ENCODE peak calls at places on chromosome 2, in eight cellular contexts. K is pancreas, N is RWPE1, D is breast epithelium, S is neuronal stem cell, A is Peyer's patch, R is coronary artery, T is ovary. Y is an unnamed sample.

GRCh38 chr2:167212054-167212648 is 323.9 kb downstream of the XIRP2 start:
- DNase-seq in K (no peak), D (no peak), T (no peak), N (peak), S (peak), A (no peak), R (no peak), Y (peak)

GRCh38 chr2:71530246-71530986 is 77.1 kb downstream of the DYSF start:
- DNase-seq in A (no peak), R (no peak), D (no peak), S (peak), T (no peak), N (peak), K (no peak), Y (no peak)

GRCh38 chr2:164675698-164676097 is 54.4 kb upstream of the GRB14 start:
- DNase-seq in A (no peak), R (no peak), T (no peak), N (no peak), K (no peak), D (no peak), S (no peak), Y (no peak)

GRCh38 chr2:129619471-129619870 is 360.0 kb upstream of the RAB6C start:
- DNase-seq in N (no peak), R (no peak), T (no peak), A (no peak), D (no peak), K (no peak), S (no peak), Y (no peak)

GRCh38 chr2:234534515-234534914 is 37.6 kb upstream of the ARL4C start:
- DNase-seq in D (no peak), K (no peak), S (no peak), R (no peak), A (no peak), N (no peak), T (no peak), Y (no peak)

GRCh38 chr2:72000110-72000509 is 147.6 kb downstream of the CYP26B1 start:
- DNase-seq in D (no peak), R (no peak), A (no peak), T (no peak), N (no peak), S (no peak), K (no peak), Y (no peak)

GRCh38 chr2:138476186-138476585 is 25.4 kb upstream of the SPOPL start:
- DNase-seq in A (no peak), N (peak), K (no peak), T (no peak), D (no peak), S (no peak), R (no peak), Y (no peak)

GRCh38 chr2:181430406-181431199 is 26.6 kb upstream of the ITGA4 start:
- DNase-seq in K (no peak), T (no peak), R (no peak), S (no peak), N (no peak), D (no peak), A (no peak), Y (no peak)

GRCh38 chr2:42238644-42239288 is 69.6 kb downstream of the EML4 start:
- DNase-seq in T (no peak), N (no peak), K (no peak), S (no peak), R (no peak), A (peak), D (peak), Y (no peak)

GRCh38 chr2:174051039-174051438 is 85.9 kb upstream of the SP3 start:
- DNase-seq in S (no peak), N (no peak), R (no peak), K (no peak), T (no peak), A (no peak), D (no peak), Y (no peak)

GRCh38 chr2:172447811-172448493 is 20.6 kb downstream of the ITGA6 start:
- DNase-seq in D (no peak), N (no peak), K (no peak), S (no peak), R (no peak), T (no peak), A (no peak), Y (no peak)

GRCh38 chr2:217610411-217610814 is 392.4 kb downstream of the TNS1 start:
- DNase-seq in S (no peak), K (peak), N (no peak), D (no peak), A (peak), R (no peak), T (no peak), Y (no peak)

GRCh38 chr2:84856785-84857184 is 24.1 kb downstream of the TRABD2A start:
- DNase-seq in A (no peak), T (no peak), K (no peak), R (no peak), S (no peak), D (no peak), N (no peak), Y (no peak)

GRCh38 chr2:162524192-162524591 is 180.3 kb downstream of the GCA start:
- DNase-seq in N (peak), S (no peak), T (no peak), D (no peak), R (no peak), A (no peak), K (no peak), Y (no peak)

GRCh38 chr2:48856144-48856543 is 100.6 kb upstream of the LHCGR start:
- DNase-seq in T (no peak), N (no peak), D (no peak), R (no peak), S (no peak), A (no peak), K (no peak), Y (peak)

GRCh38 chr2:105126353-105126752 is 88.5 kb downstream of the MRPS9 start:
- DNase-seq in T (no peak), R (no peak), N (no peak), A (no peak), S (no peak), D (no peak), K (no peak), Y (no peak)

GRCh38 chr2:204842731-204843490 is 297.6 kb downstream of the PARD3B start:
- DNase-seq in R (no peak), T (peak), D (no peak), N (peak), S (no peak), K (no peak), A (no peak), Y (peak)

GRCh38 chr2:156901373-156902031 is 356.0 kb upstream of the GALNT5 start:
- DNase-seq in R (no peak), D (no peak), S (no peak), K (no peak), T (no peak), A (no peak), N (no peak), Y (no peak)

GRCh38 chr2:109727929-109728447 is 66.1 kb upstream of the RGPD5 start:
- DNase-seq in D (peak), S (no peak), K (no peak), R (no peak), T (peak), A (no peak), N (no peak), Y (no peak)

GRCh38 chr2:156400704-156401678 is 35.2 kb upstream of the GPD2 start:
- DNase-seq in S (peak), R (no peak), T (peak), N (peak), D (peak), A (peak), K (peak), Y (no peak)

GRCh38 chr2:148675708-148676107 is 31.2 kb downstream of the EPC2 start:
- DNase-seq in N (no peak), R (no peak), A (no peak), T (no peak), D (no peak), S (no peak), K (no peak), Y (no peak)

GRCh38 chr2:61705625-61706024 is 148.2 kb downstream of the FAM161A start:
- DNase-seq in A (no peak), K (no peak), N (no peak), R (no peak), D (no peak), T (no peak), S (no peak), Y (no peak)

GRCh38 chr2:234690569-234691225 is 193.8 kb upstream of the ARL4C start:
- DNase-seq in K (no peak), S (no peak), N (no peak), A (no peak), R (no peak), T (no peak), D (no peak), Y (no peak)

GRCh38 chr2:196427996-196428634 is 211.4 kb upstream of the CCDC150 start:
- DNase-seq in S (no peak), R (no peak), T (no peak), A (no peak), K (no peak), N (no peak), D (no peak), Y (no peak)

GRCh38 chr2:3130889-3131635 is 246.6 kb downstream of the EIPR1 start:
- DNase-seq in S (peak), A (no peak), K (no peak), D (no peak), T (no peak), R (no peak), N (no peak), Y (no peak)

GRCh38 chr2:85215074-85216050 is 82.2 kb downstream of the TCF7L1 start:
- DNase-seq in N (no peak), A (no peak), K (no peak), S (no peak), T (peak), R (no peak), D (peak), Y (no peak)

GRCh38 chr2:231394201-231395141 is 1.0 kb upstream of the B3GNT7 start:
- DNase-seq in S (no peak), K (peak), R (no peak), T (peak), D (no peak), N (no peak), A (peak), Y (no peak)

GRCh38 chr2:148936857-148937450 is 61.9 kb downstream of the KIF5C start:
- DNase-seq in T (no peak), N (no peak), S (no peak), R (no peak), D (no peak), K (no peak), A (no peak), Y (no peak)

GRCh38 chr2:12858786-12859185 is 142.1 kb downstream of the TRIB2 start:
- DNase-seq in S (no peak), K (no peak), N (no peak), A (no peak), T (no peak), R (no peak), D (no peak), Y (no peak)

GRCh38 chr2:33110461-33110860 is 163.7 kb downstream of the LTBP1 start:
- DNase-seq in D (no peak), K (no peak), N (no peak), R (no peak), S (no peak), A (no peak), T (no peak), Y (no peak)

GRCh38 chr2:238294393-238295143 is 6.2 kb upstream of the PER2 start:
- DNase-seq in S (no peak), K (peak), T (no peak), A (no peak), N (no peak), R (no peak), D (no peak), Y (no peak)

GRCh38 chr2:222993920-222994650 is 57.9 kb upstream of the KCNE4 start:
- DNase-seq in D (peak), K (peak), S (no peak), T (peak), R (peak), A (peak), N (no peak), Y (no peak)

GRCh38 chr2:15243762-15244161 is 317.4 kb downstream of the NBAS start:
- DNase-seq in T (no peak), D (no peak), N (peak), S (no peak), R (no peak), K (no peak), A (no peak), Y (no peak)

DNA sequence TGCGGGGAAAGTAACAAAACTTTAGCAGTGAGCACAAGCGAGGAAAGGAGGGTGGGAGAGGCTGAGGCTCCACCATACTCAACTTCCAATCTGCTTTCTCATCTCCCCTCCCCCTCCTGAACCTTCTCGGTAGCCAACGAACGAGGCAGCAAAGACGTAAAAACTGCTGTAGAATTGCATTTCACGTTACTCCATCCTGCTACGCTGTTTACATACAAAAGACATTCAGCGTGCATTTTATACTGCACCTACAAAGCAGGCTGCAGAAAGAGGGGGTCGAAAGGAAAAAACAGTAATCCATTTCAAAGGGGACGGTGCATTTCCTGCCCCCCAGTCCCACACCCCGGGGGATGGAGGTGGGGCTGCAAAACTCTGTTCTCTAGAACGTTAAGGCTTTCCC is 1.1 kb downstream of the EFEMP1 start:
- DNase-seq in T (peak), N (peak), A (no peak), D (no peak), S (peak), R (no peak), K (no peak), Y (no peak)
- H3K27ac ChIP-seq in T (no peak), N (peak), A (no peak), D (peak), S (no peak), R (peak), K (no peak), Y (peak)

DNA sequence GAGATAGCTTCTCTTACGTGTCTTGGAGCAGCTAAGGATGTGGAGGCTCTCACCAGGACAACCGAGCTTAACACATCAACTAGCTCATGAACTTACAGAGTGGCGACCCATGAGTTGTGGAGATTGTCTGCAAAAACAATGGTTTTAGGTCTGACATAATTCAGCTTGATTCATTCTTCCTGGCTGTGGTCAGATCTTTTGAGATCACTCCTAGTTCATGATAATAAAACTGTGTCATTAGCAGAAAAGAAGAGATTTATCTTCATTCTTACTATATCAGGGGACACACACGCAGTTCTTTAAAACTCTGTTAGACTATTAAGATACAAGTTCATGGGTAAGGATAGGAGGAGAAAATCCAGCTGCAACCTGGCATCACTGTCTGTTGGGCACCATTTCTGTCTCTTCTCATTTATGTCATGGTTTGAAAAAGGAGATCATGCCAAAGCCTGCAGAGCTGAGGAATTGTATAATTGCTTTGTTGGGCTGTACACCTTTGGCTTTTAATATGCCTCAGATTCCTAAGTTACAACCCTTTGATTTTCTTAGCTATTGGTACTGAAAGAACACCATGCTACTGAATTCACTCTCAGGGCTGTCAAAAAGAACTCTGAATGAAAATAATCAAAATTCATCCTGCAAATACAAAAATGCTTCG is 174.1 kb downstream of the ACKR3 start:
- DNase-seq in R (no peak), T (no peak), A (no peak), K (no peak), D (no peak), S (no peak), N (no peak), Y (no peak)
- H3K27ac ChIP-seq in R (no peak), T (no peak), A (no peak), K (no peak), D (peak), S (no peak), N (no peak), Y (no peak)

GRCh38 chr2:8234253-8234652 is 447.6 kb upstream of the ID2 start:
- DNase-seq in S (no peak), K (no peak), T (no peak), R (no peak), A (no peak), N (no peak), D (no peak), Y (no peak)

GRCh38 chr2:8234757-8235374 is 447.0 kb upstream of the ID2 start:
- DNase-seq in T (no peak), A (no peak), S (no peak), K (no peak), R (no peak), N (no peak), D (no peak), Y (no peak)

GRCh38 chr2:8230466-8230865 is 451.4 kb upstream of the ID2 start:
- DNase-seq in T (no peak), S (no peak), N (no peak), R (no peak), K (no peak), D (no peak), A (no peak), Y (no peak)

GRCh38 chr2:8229546-8229986 is 452.3 kb upstream of the ID2 start:
- DNase-seq in A (peak), T (peak), R (no peak), K (no peak), D (peak), S (no peak), N (peak), Y (peak)

GRCh38 chr2:8231909-8232308 is 449.9 kb upstream of the ID2 start:
- DNase-seq in A (no peak), T (no peak), S (no peak), K (no peak), N (no peak), R (no peak), D (no peak), Y (no peak)
- H3K27ac ChIP-seq in A (no peak), T (no peak), S (no peak), K (no peak), N (no peak), R (no peak), D (no peak), Y (no peak)

GRCh38 chr2:40128796-40129195 is 323.1 kb downstream of the SLC8A1 start:
- DNase-seq in T (no peak), A (no peak), S (no peak), D (no peak), N (no peak), R (no peak), K (no peak), Y (no peak)

GRCh38 chr2:40130251-40130994 is 321.5 kb downstream of the SLC8A1 start:
- DNase-seq in R (no peak), T (no peak), N (no peak), K (no peak), S (no peak), D (no peak), A (no peak), Y (no peak)

GRCh38 chr2:40131061-40131704 is 320.7 kb downstream of the SLC8A1 start:
- DNase-seq in R (no peak), A (no peak), K (no peak), S (no peak), T (no peak), N (no peak), D (no peak), Y (no peak)

GRCh38 chr2:40127890-40128548 is 323.9 kb downstream of the SLC8A1 start:
- DNase-seq in K (no peak), T (no peak), N (no peak), S (no peak), R (no peak), D (no peak), A (no peak), Y (no peak)

DNA sequence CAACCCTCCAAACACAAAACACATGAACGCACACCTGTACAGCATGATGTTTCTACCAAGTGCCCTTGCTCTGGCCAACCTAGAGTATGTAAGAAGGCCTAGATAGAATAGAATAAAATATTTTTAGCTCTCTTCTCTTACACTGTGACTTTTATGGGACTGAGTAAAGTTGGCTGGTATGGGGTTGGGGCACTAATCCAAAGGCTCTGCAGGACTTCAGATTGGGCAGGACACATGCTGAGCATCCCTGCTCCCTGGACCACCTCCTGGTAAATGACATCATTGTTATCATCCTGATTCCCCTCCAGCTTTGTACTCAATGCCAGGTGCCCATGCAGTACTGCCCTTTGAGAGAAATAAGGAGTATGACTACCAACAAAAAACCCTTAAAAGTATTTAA is 322.2 kb downstream of the SLC8A1 start:
- DNase-seq in N (no peak), S (no peak), D (no peak), R (no peak), A (no peak), K (no peak), T (no peak), Y (no peak)
- H3K27ac ChIP-seq in N (no peak), S (no peak), D (no peak), R (peak), A (no peak), K (no peak), T (no peak), Y (no peak)

GRCh38 chr2:40665493-40666232 is 213.8 kb upstream of the SLC8A1 start:
- DNase-seq in N (no peak), A (no peak), T (no peak), R (no peak), D (no peak), K (no peak), S (no peak), Y (no peak)

GRCh38 chr2:40668435-40668834 is 216.5 kb upstream of the SLC8A1 start:
- DNase-seq in K (no peak), T (no peak), N (no peak), A (no peak), S (no peak), D (no peak), R (no peak), Y (no peak)

GRCh38 chr2:40666438-40666837 is 214.5 kb upstream of the SLC8A1 start:
- DNase-seq in S (no peak), D (no peak), A (no peak), N (no peak), T (no peak), R (no peak), K (no peak), Y (no peak)
- H3K27ac ChIP-seq in S (no peak), D (no peak), A (no peak), N (no peak), T (no peak), R (peak), K (no peak), Y (no peak)

DNA sequence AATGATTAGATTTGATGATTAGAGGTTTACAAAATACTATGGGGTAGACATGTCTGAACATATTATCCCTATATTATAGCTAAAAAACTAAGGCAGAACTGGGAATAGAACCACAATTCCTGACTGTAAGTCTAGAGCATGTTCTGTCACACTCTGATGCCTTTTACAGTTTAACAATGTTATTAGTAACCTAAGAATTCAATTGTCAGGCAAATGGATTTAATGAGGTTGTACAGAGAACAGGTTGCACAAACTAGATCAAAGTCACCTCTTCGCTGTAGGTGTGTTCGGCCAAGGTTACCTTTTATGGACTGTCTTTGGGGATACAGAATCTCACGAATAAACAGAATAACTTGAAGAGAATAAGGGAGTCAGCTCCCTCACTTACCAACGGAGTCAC is 8.5 kb downstream of the PDE11A start:
- DNase-seq in R (no peak), N (no peak), A (no peak), D (no peak), K (no peak), T (no peak), S (no peak), Y (no peak)
- H3K27ac ChIP-seq in R (no peak), N (no peak), A (no peak), D (no peak), K (no peak), T (no peak), S (no peak), Y (no peak)

DNA sequence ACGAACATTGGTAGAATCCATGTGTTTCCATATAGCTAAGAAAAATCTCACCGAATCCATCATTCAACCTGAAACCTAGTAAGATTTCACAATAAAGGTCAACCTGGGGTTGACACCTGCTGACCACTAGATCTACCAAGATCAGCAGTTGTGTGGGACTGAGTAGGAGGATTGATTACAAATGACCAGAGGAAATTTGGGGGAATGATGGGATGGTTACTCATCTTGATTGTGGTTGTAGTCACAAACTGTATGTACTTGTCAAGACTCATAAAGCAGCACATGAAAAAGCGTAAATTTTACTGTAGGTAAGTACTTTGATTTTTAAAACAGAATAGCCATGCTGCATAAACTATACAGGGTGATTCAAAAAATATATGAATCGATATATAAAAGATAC is 14.7 kb downstream of the DAPL1 start:
- DNase-seq in T (no peak), D (no peak), N (no peak), S (no peak), K (no peak), R (no peak), A (no peak), Y (no peak)
- H3K27ac ChIP-seq in T (no peak), D (no peak), N (no peak), S (no peak), K (no peak), R (no peak), A (no peak), Y (no peak)

Y was measured in epithelial cell of prostate.